ENCODE peak calls at places on chromosomes 13 and 19, in five cellular contexts. W is lower leg skin, P is fibroblast of the aortic adventitia, T is fibroblast of pulmonary artery, F is left lung. B is an unnamed sample.

GRCh38 chr13:23797276-23797903 is 91.8 kb downstream of the MIPEP start:
- DNase-seq in W (no peak), P (no peak), T (no peak), F (no peak), B (no peak)

GRCh38 chr19:51354742-51355148 is 11.4 kb downstream of the ETFB start:
- DNase-seq in W (no peak), P (no peak), T (peak), F (no peak), B (peak)

GRCh38 chr13:29384466-29384865 is 211.0 kb downstream of the SLC7A1 start:
- DNase-seq in W (no peak), P (no peak), T (no peak), F (no peak), B (no peak)

GRCh38 chr13:35140321-35140720 is 198.3 kb downstream of the NBEA start:
- DNase-seq in W (no peak), P (no peak), T (no peak), F (no peak), B (no peak)

GRCh38 chr13:64075543-64076271 is 2660.1 kb upstream of the PCDH20 start:
- DNase-seq in W (no peak), P (no peak), T (no peak), F (no peak), B (no peak)

GRCh38 chr13:74132768-74133656 is 1.2 kb downstream of the KLF12 start:
- DNase-seq in W (no peak), P (no peak), T (peak), F (peak), B (peak)

GRCh38 chr19:11025006-11025405 is 64.2 kb downstream of the SMARCA4 start:
- DNase-seq in W (no peak), P (no peak), T (no peak), F (no peak), B (no peak)

GRCh38 chr19:12163841-12164240 is 945 bp downstream of the ZNF136 start:
- DNase-seq in W (no peak), P (peak), T (peak), F (no peak), B (peak)

GRCh38 chr19:38252935-38253691 is 3.1 kb downstream of the PPP1R14A start:
- DNase-seq in W (no peak), P (no peak), T (peak), F (no peak), B (no peak)

GRCh38 chr19:4709440-4710280 is 14.0 kb downstream of the DPP9 start:
- DNase-seq in W (no peak), P (no peak), T (no peak), F (peak), B (peak)

GRCh38 chr13:84358601-84359000 is 476.3 kb upstream of the SLITRK1 start:
- DNase-seq in W (no peak), P (no peak), T (no peak), F (no peak), B (no peak)

GRCh38 chr13:74026753-74027152 is 107.5 kb downstream of the KLF12 start:
- DNase-seq in W (no peak), P (no peak), T (peak), F (no peak), B (peak)

GRCh38 chr19:13036366-13036976 is 41.2 kb downstream of the NFIX start:
- DNase-seq in W (no peak), P (peak), T (peak), F (peak), B (peak)

GRCh38 chr13:100573121-100573520 is 15.5 kb downstream of the GGACT start:
- DNase-seq in W (peak), P (peak), T (peak), F (no peak), B (peak)

GRCh38 chr13:42375663-42376062 is 103.7 kb downstream of the AKAP11 start:
- DNase-seq in W (no peak), P (no peak), T (no peak), F (no peak), B (no peak)

GRCh38 chr13:100646030-100646673 is 28.4 kb downstream of the TMTC4 start:
- DNase-seq in W (no peak), P (peak), T (peak), F (no peak), B (peak)

GRCh38 chr13:43805681-43806128 is 18.9 kb upstream of the ENOX1 start:
- DNase-seq in W (no peak), P (no peak), T (no peak), F (no peak), B (peak)

GRCh38 chr13:80235559-80236296 is 105.2 kb downstream of the SPRY2 start:
- DNase-seq in W (no peak), P (no peak), T (peak), F (no peak), B (peak)

GRCh38 chr13:25253702-25254101 is 33.6 kb downstream of the MTMR6 start:
- DNase-seq in W (no peak), P (peak), T (no peak), F (no peak), B (no peak)

GRCh38 chr13:108963846-108964600 is 334.6 kb downstream of the MYO16 start:
- DNase-seq in W (no peak), P (peak), T (peak), F (no peak), B (peak)

GRCh38 chr19:7386308-7386707 is 37.6 kb downstream of the ARHGEF18 start:
- DNase-seq in W (no peak), P (no peak), T (no peak), F (no peak), B (no peak)

GRCh38 chr13:106500450-106500849 is 35.0 kb downstream of the EFNB2 start:
- DNase-seq in W (no peak), P (no peak), T (no peak), F (no peak), B (peak)

GRCh38 chr13:85638265-85638664 is 161.0 kb downstream of the SLITRK6 start:
- DNase-seq in W (no peak), P (no peak), T (no peak), F (peak), B (no peak)

DNA sequence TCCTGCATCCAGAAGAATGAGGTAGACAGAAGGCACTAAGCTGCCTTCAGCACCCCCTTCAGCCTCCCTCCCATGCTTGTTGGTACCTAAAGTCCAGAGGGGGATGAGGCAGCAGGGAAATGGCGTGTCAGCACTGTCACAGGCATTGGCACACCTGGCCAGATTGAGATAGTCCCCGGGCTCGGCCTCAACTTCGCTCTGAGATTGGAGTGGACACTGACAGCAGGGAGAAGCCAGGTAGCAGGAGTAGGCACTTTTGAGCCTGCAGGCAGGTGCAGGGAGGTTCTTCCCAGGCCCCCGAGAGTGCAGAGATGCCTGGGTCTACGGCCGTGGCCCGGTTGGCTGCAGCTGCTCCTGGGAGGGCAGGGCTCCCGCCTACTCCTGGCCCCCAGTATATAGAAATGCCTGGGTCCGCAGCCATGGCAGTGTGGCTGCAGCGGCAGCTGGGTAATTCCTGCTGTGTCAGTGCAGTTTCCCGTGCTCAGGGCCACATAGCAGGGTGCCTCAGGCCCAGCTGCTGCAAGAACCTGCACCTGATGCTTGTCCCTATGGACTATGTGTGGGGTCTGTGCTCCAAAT is 160.3 kb downstream of the SLITRK6 start:
- DNase-seq in W (no peak), P (no peak), T (no peak), F (peak), B (no peak)
- TF ChIP-seq CTCF in W (no peak), P (no peak), T (no peak), F (no peak), B (no peak)

DNA sequence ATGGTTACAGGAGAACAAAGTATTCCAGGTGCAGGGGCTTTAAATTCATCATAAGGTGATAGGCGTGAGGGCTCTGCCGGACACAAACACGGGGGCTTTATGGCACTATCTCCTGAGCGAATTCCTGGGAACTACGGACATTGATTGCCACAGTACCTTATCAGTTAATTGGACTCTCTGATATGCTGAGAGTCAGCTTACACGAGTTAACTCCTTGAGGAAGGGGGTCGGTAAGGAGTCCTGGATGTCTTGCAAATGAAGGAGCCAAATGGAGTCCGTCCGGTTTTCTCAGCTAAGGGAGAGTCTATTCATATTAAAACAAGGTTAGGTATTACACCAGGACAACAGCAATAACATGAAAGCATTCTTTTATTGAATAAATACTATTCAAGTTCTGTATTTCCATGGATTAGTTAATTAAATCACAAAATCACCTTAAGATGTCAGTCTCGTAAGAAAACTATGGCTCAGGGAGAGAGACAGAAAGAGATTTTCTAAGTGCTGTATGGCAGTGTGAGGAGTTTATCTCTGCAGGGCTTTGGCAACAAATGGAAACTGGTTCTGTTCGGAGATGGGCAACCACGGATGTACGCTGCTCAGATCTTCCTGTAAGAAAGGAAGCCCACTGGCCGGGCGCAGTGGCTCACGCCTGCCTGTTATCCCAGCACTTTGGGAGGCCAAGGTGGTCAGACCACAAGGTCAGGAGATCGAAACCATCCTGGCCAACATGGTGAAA is 26.2 kb upstream of the HIF3A start:
- DNase-seq in W (no peak), P (no peak), T (no peak), F (no peak), B (no peak)
- H3K4me3 ChIP-seq in W (no peak), P (no peak), T (no peak), F (no peak), B (no peak)

GRCh38 chr19:29774126-29774525 is 37.7 kb upstream of the CCNE1 start:
- DNase-seq in W (no peak), P (no peak), T (no peak), F (no peak), B (no peak)
- TF ChIP-seq CTCF in W (no peak), P (no peak), T (no peak), F (no peak), B (no peak)

GRCh38 chr19:345320-345879 is 804 bp upstream of the MIER2 start:
- DNase-seq in W (no peak), P (no peak), T (no peak), F (no peak), B (no peak)
- H3K4me3 ChIP-seq in W (peak), P (no peak), T (no peak), F (peak), B (no peak)

B was measured in astrocyte of the spinal cord.